ENCODE peak calls at places on chromosomes 3 and 15, in eight cellular contexts. W, L, N, Q, M, K, F and A are unnamed samples.

GRCh38 chr15:25568751-25569150 is 129.9 kb upstream of the UBE3A start:
- DNase-seq in M (no peak), Q (no peak), F (no peak), W (no peak), N (no peak), K (no peak), L (peak; percentile 79), A (no peak)

GRCh38 chr15:66785637-66786036 is 83.6 kb downstream of the SMAD6 start:
- DNase-seq in F (no peak), N (no peak), Q (no peak), M (no peak), L (no peak), W (no peak), K (no peak), A (no peak)

GRCh38 chr3:77142636-77143035 is 102.7 kb downstream of the ROBO2 start:
- DNase-seq in F (no peak), M (no peak), Q (peak; percentile 7), N (no peak), W (no peak), K (no peak), L (no peak), A (no peak)

GRCh38 chr3:151428386-151428785 is 32.5 kb downstream of the IGSF10 start:
- DNase-seq in W (no peak), K (no peak), N (no peak), L (no peak), M (no peak), F (no peak), Q (no peak), A (no peak)

GRCh38 chr15:80059786-80060489 is 462 bp downstream of the ZFAND6 start:
- DNase-seq in L (no peak), K (peak; percentile 83), N (no peak), F (peak; percentile 51), Q (peak; percentile 75), W (peak; percentile 83), M (peak; percentile 62), A (no peak)

GRCh38 chr3:119427669-119428068 is 35.7 kb downstream of the TMEM39A start:
- DNase-seq in L (no peak), N (peak; percentile 14), M (no peak), W (no peak), K (no peak), F (no peak), Q (no peak), A (no peak)

GRCh38 chr3:87702600-87702999 is 356.2 kb downstream of the CGGBP1 start:
- DNase-seq in K (no peak), Q (no peak), W (no peak), F (no peak), M (no peak), L (no peak), N (no peak), A (no peak)

GRCh38 chr3:46482632-46483311 is 15.0 kb upstream of the RTP3 start:
- DNase-seq in M (no peak), W (no peak), Q (no peak), L (no peak), N (peak; percentile 83), F (peak; percentile 69), K (no peak), A (no peak)

GRCh38 chr3:45125550-45126026 is 20.6 kb downstream of the CDCP1 start:
- DNase-seq in Q (no peak), M (no peak), N (no peak), K (no peak), W (no peak), L (no peak), F (peak; percentile 48), A (no peak)

GRCh38 chr3:65573548-65574116 is 465.1 kb downstream of the MAGI1 start:
- DNase-seq in W (no peak), M (no peak), Q (no peak), L (no peak), F (no peak), N (no peak), K (no peak), A (no peak)

GRCh38 chr3:65572175-65572777 is 466.4 kb downstream of the MAGI1 start:
- DNase-seq in L (no peak), Q (no peak), M (no peak), F (no peak), N (no peak), K (no peak), W (no peak), A (no peak)

GRCh38 chr3:65569129-65569528 is 469.6 kb downstream of the MAGI1 start:
- DNase-seq in M (no peak), F (no peak), Q (no peak), K (no peak), W (no peak), N (no peak), L (no peak), A (no peak)

GRCh38 chr3:65568497-65568896 is 470.2 kb downstream of the MAGI1 start:
- DNase-seq in N (no peak), L (no peak), M (no peak), W (no peak), Q (no peak), F (no peak), K (no peak), A (no peak)

GRCh38 chr3:65569845-65570405 is 468.8 kb downstream of the MAGI1 start:
- DNase-seq in M (no peak), K (no peak), L (no peak), W (no peak), N (no peak), Q (no peak), F (no peak), A (no peak)
- TF ChIP-seq CTCF in M (peak; percentile 66), K (no peak), L (no peak), W (no peak), N (peak; percentile 24), Q (peak; percentile 57), F (no peak), A (peak; percentile 68)

GRCh38 chr3:171113716-171114115 is 87.2 kb upstream of the SLC2A2 start:
- DNase-seq in F (no peak), K (peak; percentile 4), M (peak; percentile 58), Q (peak; percentile 15), N (no peak), W (no peak), L (no peak), A (no peak)
- TF ChIP-seq CTCF in F (peak; percentile 18), K (peak; percentile 32), M (peak; percentile 62), Q (no peak), N (no peak), W (no peak), L (no peak), A (peak; percentile 56)

GRCh38 chr3:63232764-63233396 is 45.2 kb upstream of the SYNPR start:
- DNase-seq in K (no peak), N (peak; percentile 23), W (no peak), F (peak; percentile 15), M (no peak), L (no peak), Q (no peak), A (no peak)
- TF ChIP-seq CTCF in K (peak; percentile 45), N (peak; percentile 31), W (no peak), F (peak; percentile 61), M (peak; percentile 68), L (no peak), Q (peak; percentile 74), A (peak; percentile 74)

GRCh38 chr3:166560253-166560652 is 723.0 kb upstream of the BCHE start:
- DNase-seq in W (no peak), F (no peak), Q (no peak), M (peak; percentile 45), L (no peak), N (no peak), K (no peak), A (no peak)
- TF ChIP-seq CTCF in W (no peak), F (no peak), Q (no peak), M (peak; percentile 63), L (no peak), N (no peak), K (no peak), A (no peak)

DNA sequence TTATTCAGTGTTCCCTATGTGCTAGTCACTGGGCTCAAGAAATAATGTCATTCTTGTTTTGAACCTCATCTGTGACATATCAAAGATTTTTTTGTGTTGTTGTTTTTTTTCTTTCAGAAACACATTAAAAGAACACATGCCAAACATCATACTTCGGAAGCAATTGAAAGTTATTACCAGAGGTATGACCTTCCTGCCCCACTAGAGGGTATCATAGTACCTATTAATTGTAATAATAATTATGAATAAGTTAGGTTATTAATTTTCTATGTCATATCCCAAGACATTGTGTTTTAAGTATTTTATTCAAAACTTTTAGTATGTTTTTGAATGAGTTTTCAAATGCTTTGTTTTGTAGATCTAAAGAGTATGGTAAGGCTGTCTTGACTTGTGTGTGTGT is 65.7 kb downstream of the CDIN1 start:
- DNase-seq in L (no peak), N (peak; percentile 31), K (no peak), M (no peak), F (peak; percentile 36), Q (no peak), W (no peak), A (no peak)
- TF ChIP-seq CTCF in L (no peak), N (peak; percentile 3), K (no peak), M (no peak), F (no peak), Q (no peak), W (no peak), A (peak; percentile 42)

DNA sequence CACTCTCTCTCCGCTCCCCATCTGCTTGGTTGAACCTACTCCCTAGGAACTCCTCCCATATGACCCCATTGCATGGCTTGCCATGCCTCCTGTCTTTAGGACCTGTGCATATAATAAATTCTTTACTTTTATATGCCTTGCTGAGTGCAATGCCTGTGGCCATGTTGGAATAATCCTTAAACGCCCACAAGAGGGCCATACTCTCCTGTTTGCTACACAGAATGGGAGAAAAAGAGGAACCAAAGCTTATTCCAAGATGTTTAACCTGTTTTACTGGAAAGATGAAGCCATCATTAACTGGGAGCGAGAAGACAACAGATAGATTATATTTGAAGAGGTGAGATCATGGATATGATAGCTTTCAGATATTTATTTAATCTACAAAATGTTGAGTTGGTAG is 1097.8 kb downstream of the NAALADL2 start:
- DNase-seq in W (no peak), N (no peak), M (no peak), L (no peak), K (no peak), Q (peak; percentile 23), F (peak; percentile 62), A (no peak)
- TF ChIP-seq CTCF in W (no peak), N (no peak), M (peak; percentile 66), L (no peak), K (no peak), Q (no peak), F (peak; percentile 74), A (peak; percentile 47)

GRCh38 chr15:53389271-53389670 is 370.2 kb downstream of the WDR72 start:
- DNase-seq in L (no peak), Q (no peak), M (no peak), N (no peak), W (no peak), F (no peak), K (no peak), A (no peak)

DNA sequence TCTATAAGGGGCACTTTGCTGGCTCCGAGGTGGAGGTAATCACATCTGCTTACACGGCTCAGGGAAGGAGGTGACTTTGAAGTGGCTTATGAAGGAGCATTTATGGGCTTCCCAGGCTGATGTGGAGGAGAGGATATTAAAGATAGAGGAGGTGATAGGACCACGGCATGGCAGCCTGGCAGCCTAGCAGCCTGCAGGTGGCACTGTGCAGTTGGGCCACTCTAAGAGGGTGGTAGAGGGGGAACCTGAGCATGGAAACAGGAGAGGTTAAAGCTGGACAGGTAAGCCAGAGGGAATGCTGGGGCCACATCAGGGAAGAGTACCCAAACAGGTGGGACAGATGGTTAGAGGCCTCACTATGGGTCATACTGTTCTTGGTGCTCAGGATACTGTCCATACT is 375.0 kb downstream of the WDR72 start:
- DNase-seq in F (peak; percentile 21), Q (peak; percentile 14), L (no peak), K (no peak), N (no peak), M (peak; percentile 50), W (no peak), A (no peak)
- TF ChIP-seq CTCF in F (peak; percentile 59), Q (no peak), L (no peak), K (peak; percentile 19), N (no peak), M (peak; percentile 68), W (no peak), A (peak; percentile 36)